ENCODE peak calls at places on chromosomes 11 and 22, in six cellular contexts. X, E, Z, J, Q and Y are unnamed samples.

GRCh38 chr11:10699072-10699471 is 5.5 kb upstream of the IRAG1 start:
- DNase-seq in X (no peak), E (no peak), Z (no peak), J (no peak), Q (no peak), Y (no peak)

GRCh38 chr22:17258015-17258827 is 39.0 kb upstream of the ADA2 start:
- DNase-seq in X (peak; percentile 69), E (no peak), Z (peak; percentile 39), J (peak; percentile 62), Q (peak; percentile 92), Y (peak; percentile 93)

GRCh38 chr11:36577859-36578258 is 10.1 kb downstream of the RAG1 start:
- DNase-seq in X (no peak), E (no peak), Z (no peak), J (no peak), Q (no peak), Y (no peak)

GRCh38 chr11:19524171-19524671 is 188.4 kb upstream of the NAV2 start:
- DNase-seq in X (no peak), E (no peak), Z (no peak), J (no peak), Q (no peak), Y (peak; percentile 66)

GRCh38 chr11:82406611-82407010 is 327.1 kb downstream of the FAM181B start:
- DNase-seq in X (no peak), E (no peak), Z (no peak), J (no peak), Q (no peak), Y (no peak)

GRCh38 chr11:132062031-132062430 is 691.6 kb downstream of the NTM start:
- DNase-seq in X (no peak), E (no peak), Z (no peak), J (no peak), Q (no peak), Y (no peak)

GRCh38 chr11:82733444-82734119 is at the start of gene FAM181B:
- DNase-seq in X (peak; percentile 32), E (no peak), Z (no peak), J (peak; percentile 45), Q (peak; percentile 87), Y (peak; percentile 82)

GRCh38 chr11:5596611-5597201 is at the start of gene TRIM6:
- DNase-seq in X (peak; percentile 50), E (no peak), Z (peak; percentile 49), J (peak; percentile 49), Q (peak; percentile 74), Y (peak; percentile 57)

GRCh38 chr22:20014526-20015186 is 2.0 kb downstream of the ARVCF start:
- DNase-seq in X (no peak), E (no peak), Z (no peak), J (no peak), Q (no peak), Y (no peak)

GRCh38 chr22:20015187-20015625 is 1.4 kb downstream of the ARVCF start:
- DNase-seq in X (no peak), E (no peak), Z (no peak), J (no peak), Q (no peak), Y (no peak)

GRCh38 chr22:20012741-20013331 is 3.8 kb downstream of the ARVCF start:
- DNase-seq in X (no peak), E (no peak), Z (no peak), J (no peak), Q (no peak), Y (no peak)

GRCh38 chr22:20011993-20012740 is 4.5 kb downstream of the ARVCF start:
- DNase-seq in X (no peak), E (no peak), Z (no peak), J (no peak), Q (no peak), Y (no peak)

GRCh38 chr22:20013382-20013871 is 3.2 kb downstream of the ARVCF start:
- DNase-seq in X (peak; percentile 68), E (no peak), Z (no peak), J (peak; percentile 70), Q (peak; percentile 91), Y (peak; percentile 32)
- TF ChIP-seq CTCF in X (peak; percentile 95), E (peak; percentile 69), Z (peak; percentile 35), J (peak; percentile 92), Q (peak; percentile 91), Y (peak; percentile 36)

DNA sequence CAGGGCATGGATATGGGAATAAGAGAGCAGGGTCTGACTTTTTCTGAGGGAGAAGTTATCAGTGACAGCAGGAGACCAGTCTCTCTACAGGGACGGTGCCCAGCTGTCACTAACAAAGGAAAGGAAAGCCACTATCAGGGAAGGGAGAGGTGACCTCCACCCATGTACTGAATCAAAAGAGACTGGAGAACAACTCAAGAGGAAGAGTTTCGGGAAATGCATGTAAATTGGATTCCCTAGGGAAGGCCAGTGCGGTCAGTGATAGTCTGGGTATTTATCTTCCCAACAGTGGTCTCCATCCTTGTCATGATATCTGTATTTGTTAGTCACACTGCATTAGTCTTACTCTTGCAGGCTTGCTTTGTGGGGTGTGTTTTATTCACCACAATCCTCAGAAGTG is 193.3 kb upstream of the KIRREL3 start:
- DNase-seq in X (no peak), E (no peak), Z (no peak), J (no peak), Q (no peak), Y (no peak)
- H3K27me3 ChIP-seq in X (peaks cover 34% of the 10 kb centered on the region), E (no peaks in the 10 kb centered on the region), Z (no peaks in the 10 kb centered on the region), J (no peaks in the 10 kb centered on the region), Q (no peaks in the 10 kb centered on the region), Y (no peaks in the 10 kb centered on the region)

GRCh38 chr22:43006016-43006505 is 8.9 kb downstream of the PACSIN2 start:
- DNase-seq in X (no peak), E (no peak), Z (no peak), J (no peak), Q (no peak), Y (no peak)

GRCh38 chr22:43007519-43008102 is 7.3 kb downstream of the PACSIN2 start:
- DNase-seq in X (no peak), E (no peak), Z (no peak), J (no peak), Q (no peak), Y (peak; percentile 96)

GRCh38 chr22:43006753-43007152 is 8.2 kb downstream of the PACSIN2 start:
- DNase-seq in X (no peak), E (no peak), Z (no peak), J (no peak), Q (no peak), Y (no peak)

GRCh38 chr22:43004362-43005035 is 10.4 kb downstream of the PACSIN2 start:
- DNase-seq in X (no peak), E (no peak), Z (no peak), J (no peak), Q (no peak), Y (no peak)

DNA sequence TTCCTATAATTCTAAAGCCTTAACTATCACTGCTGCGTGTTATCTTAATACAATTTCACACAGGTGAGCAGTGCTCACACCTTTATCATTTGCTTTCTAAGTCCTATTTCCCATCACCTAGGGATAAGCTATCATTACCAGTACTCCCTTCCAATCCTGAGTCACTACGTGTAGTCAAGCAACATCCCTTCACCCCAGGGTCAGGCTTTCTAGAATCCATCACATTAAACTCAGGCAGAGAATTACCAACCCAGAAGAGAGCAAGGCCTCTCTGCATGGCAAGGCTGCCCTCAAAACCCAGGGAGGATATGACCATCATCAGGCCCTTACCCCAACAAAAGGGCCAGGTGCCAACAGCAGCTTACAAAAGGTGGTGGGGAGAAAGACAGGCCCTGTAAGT is 9.8 kb downstream of the PACSIN2 start:
- DNase-seq in X (no peak), E (no peak), Z (no peak), J (no peak), Q (no peak), Y (no peak)
- H3K4me1 ChIP-seq in X (peaks cover 84% of the 10 kb centered on the region), E (peaks cover 81% of the 10 kb centered on the region), Z (peaks cover 85% of the 10 kb centered on the region), J (peaks cover 46% of the 10 kb centered on the region), Q (peaks cover 8% of the 10 kb centered on the region), Y (peaks cover 97% of the 10 kb centered on the region)

GRCh38 chr11:13249992-13250391 is 27.6 kb upstream of the BMAL1 start:
- DNase-seq in X (no peak), E (no peak), Z (no peak), J (no peak), Q (no peak), Y (no peak)
- TF ChIP-seq CTCF in X (peak; percentile 34), E (peak; percentile 41), Z (peak; percentile 24), J (peak; percentile 8), Q (peak; percentile 45), Y (no peak)

GRCh38 chr11:123351375-123351774 is 78.7 kb upstream of the GRAMD1B start:
- DNase-seq in X (peak; percentile 48), E (no peak), Z (no peak), J (peak; percentile 45), Q (peak; percentile 56), Y (no peak)
- H3K27me3 ChIP-seq in X (peaks cover 15% of the 10 kb centered on the region), E (no peaks in the 10 kb centered on the region), Z (no peaks in the 10 kb centered on the region), J (no peaks in the 10 kb centered on the region), Q (no peaks in the 10 kb centered on the region), Y (no peaks in the 10 kb centered on the region)

DNA sequence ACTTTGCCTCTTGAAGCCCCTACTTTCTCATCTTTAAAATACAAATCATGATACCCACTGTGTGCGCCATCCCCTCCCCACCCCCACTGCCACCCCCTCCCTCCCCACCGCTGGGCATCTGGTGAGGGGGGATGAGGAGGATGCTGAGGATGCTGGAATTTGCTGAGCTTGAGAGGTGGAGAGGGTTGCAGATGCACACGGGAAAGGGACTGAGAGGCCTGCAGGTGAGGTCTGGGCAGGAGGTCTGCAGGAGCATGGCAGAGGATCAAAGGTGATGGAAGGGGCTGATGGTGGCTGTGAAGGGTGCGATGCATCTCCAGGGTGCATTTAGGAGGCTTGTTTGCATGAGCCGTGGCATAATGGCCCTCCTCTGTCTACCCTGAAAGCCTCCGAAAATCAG is 7.6 kb upstream of the TBC1D22A start:
- DNase-seq in X (no peak), E (no peak), Z (no peak), J (peak; percentile 16), Q (no peak), Y (no peak)
- H3K4me1 ChIP-seq in X (peaks cover 68% of the 10 kb centered on the region), E (peaks cover 46% of the 10 kb centered on the region), Z (peaks cover 52% of the 10 kb centered on the region), J (peaks cover 62% of the 10 kb centered on the region), Q (no peaks in the 10 kb centered on the region), Y (peaks cover 39% of the 10 kb centered on the region)

DNA sequence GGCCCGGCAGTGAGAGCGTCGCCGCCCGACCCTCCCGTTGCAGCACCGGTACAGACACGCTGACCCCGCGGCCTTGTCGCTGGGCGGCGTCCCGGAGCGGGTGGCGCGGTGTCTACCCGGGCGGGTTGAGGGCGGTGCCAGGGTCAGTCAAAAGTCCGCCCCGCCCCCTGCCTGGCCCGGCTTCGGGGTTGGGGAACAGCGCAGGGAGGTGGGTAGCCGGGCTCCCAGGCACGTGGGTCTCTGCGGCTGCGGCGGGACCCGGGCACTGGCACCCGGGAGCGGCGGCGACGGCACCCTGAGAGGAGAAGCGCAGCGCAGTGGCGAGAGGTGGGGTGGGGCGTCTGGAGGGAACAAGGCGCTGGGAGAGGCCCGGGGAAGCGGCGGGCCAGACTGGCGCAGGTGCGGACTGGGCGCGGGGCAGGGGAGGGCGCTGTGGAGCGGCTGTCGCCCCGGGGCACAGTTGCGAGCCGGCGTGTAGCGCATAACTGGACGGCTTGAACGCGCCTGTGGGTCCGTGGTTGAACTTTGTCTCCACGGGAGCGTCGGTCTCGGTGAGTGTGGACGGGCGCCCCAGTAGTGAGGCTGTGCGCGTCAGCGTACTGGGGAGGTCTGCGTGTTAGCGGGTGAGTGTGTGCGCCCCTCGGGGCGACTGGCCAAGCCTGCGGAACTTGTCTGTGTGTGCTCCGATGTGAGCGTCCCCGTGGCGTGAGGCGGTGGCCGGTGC is at the start of gene P2RY2:
- DNase-seq in X (peak; percentile 88), E (peak; percentile 32), Z (peak; percentile 73), J (peak; percentile 86), Q (peak; percentile 81), Y (peak; percentile 79)
- TF ChIP-seq CTCF in X (peak; percentile 68), E (peak; percentile 59), Z (peak; percentile 64), J (peak; percentile 65), Q (peak; percentile 77), Y (peak; percentile 58)

GRCh38 chr22:19770349-19771220 is 10.0 kb downstream of the TBX1 start:
- DNase-seq in X (no peak), E (no peak), Z (no peak), J (no peak), Q (no peak), Y (no peak)
- H3K27me3 ChIP-seq in X (peaks cover 99% of the 10 kb centered on the region), E (no peaks in the 10 kb centered on the region), Z (peaks cover 18% of the 10 kb centered on the region), J (peaks cover 69% of the 10 kb centered on the region), Q (peaks cover 27% of the 10 kb centered on the region), Y (no peaks in the 10 kb centered on the region)

GRCh38 chr11:67434395-67434881 is 3.0 kb downstream of the PTPRCAP start:
- DNase-seq in X (no peak), E (no peak), Z (no peak), J (no peak), Q (no peak), Y (no peak)
- H3K4me1 ChIP-seq in X (peaks cover 32% of the 10 kb centered on the region), E (peaks cover 13% of the 10 kb centered on the region), Z (peaks cover 11% of the 10 kb centered on the region), J (peaks cover 12% of the 10 kb centered on the region), Q (no peaks in the 10 kb centered on the region), Y (peaks cover 9% of the 10 kb centered on the region)